ENCODE peak calls at places on chromosomes 5 and 9, in nine cellular contexts. J is DMS153; S is NCI-H2081; Z is HCEC 1CT; E is stimulated activated CD8-positive, alpha-beta memory T cell treated with anti-CD3 and anti-CD28 coated beads, Interleukin-2, amount 100 ng/mL, for 1 hour; T is AG09309; A is iris pigment epithelial cell; G is hypothalamus; N is activated CD4-positive, alpha-beta memory T cell treated with anti-CD3 and anti-CD28 coated beads, Interleukin-2, amount 10 ng/mL, durations not matched to agents 7 days and 5 days. V is an unnamed sample.

GRCh38 chr5:79077680-79078365 is 8.3 kb downstream of the BHMT2 start:
- DNase-seq in J (no peak), S (no peak), Z (no peak), E (no peak), T (no peak), A (no peak), G (no peak), N (no peak), V (no peak)

GRCh38 chr5:1193591-1193985 is 7.8 kb upstream of the SLC6A19 start:
- DNase-seq in J (no peak), S (no peak), Z (no peak), E (no peak), T (no peak), A (no peak), G (no peak), N (no peak), V (no peak)

GRCh38 chr9:95379630-95380029 is 62.1 kb upstream of the FANCC start:
- DNase-seq in J (no peak), S (no peak), Z (no peak), E (no peak), T (no peak), A (no peak), G (no peak), N (peak), V (no peak)

GRCh38 chr5:37166197-37166596 is 83.0 kb downstream of the CPLANE1 start:
- DNase-seq in J (no peak), S (no peak), Z (no peak), E (no peak), T (no peak), A (no peak), G (no peak), N (no peak), V (no peak)

GRCh38 chr9:107759823-107760166 is 270.2 kb upstream of the KLF4 start:
- DNase-seq in J (no peak), S (no peak), Z (no peak), E (no peak), T (no peak), A (no peak), G (no peak), N (no peak), V (no peak)

GRCh38 chr5:89930591-89931383 is 478.8 kb downstream of the CETN3 start:
- DNase-seq in J (no peak), S (no peak), Z (peak), E (no peak), T (peak), A (peak), G (no peak), N (no peak), V (no peak)

GRCh38 chr9:13143281-13143680 is 136.2 kb downstream of the MPDZ start:
- DNase-seq in J (no peak), S (peak), Z (no peak), E (no peak), T (no peak), A (no peak), G (no peak), N (no peak), V (no peak)

GRCh38 chr5:39811381-39811780 is 386.6 kb upstream of the DAB2 start:
- DNase-seq in J (no peak), S (no peak), Z (no peak), E (no peak), T (no peak), A (no peak), G (no peak), N (no peak), V (no peak)

GRCh38 chr9:114677418-114677817 is 4.6 kb downstream of the TEX48 start:
- DNase-seq in J (peak), S (no peak), Z (peak), E (no peak), T (peak), A (peak), G (no peak), N (no peak), V (peak)

V was measured in DND-41.